ENCODE peak calls at places on chromosomes 12 and 14, in six cellular contexts. G is kidney glomerular epithelial cell; E is NCI-H82; N is effector memory CD4-positive, alpha-beta T cell; M is choroid plexus epithelial cell; J is natural killer cell. L is an unnamed sample.

GRCh38 chr12:108389544-108389943 is 50.4 kb upstream of the CMKLR1 start:
- DNase-seq in G (no peak), E (no peak), N (no peak), M (no peak), J (no peak), L (no peak)

GRCh38 chr14:72946491-72946890 is 20.2 kb downstream of the DCAF4 start:
- DNase-seq in G (no peak), E (no peak), N (no peak), M (peak), J (no peak), L (no peak)

GRCh38 chr12:92424338-92424737 is 278.5 kb upstream of the PLEKHG7 start:
- DNase-seq in G (no peak), E (no peak), N (no peak), M (peak), J (no peak), L (peak)

GRCh38 chr14:97544581-97544980 is 747.4 kb downstream of the VRK1 start:
- DNase-seq in G (no peak), E (no peak), N (no peak), M (no peak), J (no peak), L (no peak)

GRCh38 chr12:94898388-94898787 is 105.1 kb downstream of the NDUFA12 start:
- DNase-seq in G (no peak), E (peak), N (no peak), M (peak), J (no peak), L (no peak)

GRCh38 chr12:56389215-56389850 is 26.7 kb upstream of the APOF start:
- DNase-seq in G (no peak), E (no peak), N (no peak), M (peak), J (no peak), L (peak)

GRCh38 chr14:93892505-93892839 is 34.7 kb upstream of the FAM181A start:
- DNase-seq in G (no peak), E (no peak), N (no peak), M (no peak), J (no peak), L (no peak)

GRCh38 chr14:100691395-100692025 is 35.2 kb upstream of the DLK1 start:
- DNase-seq in G (peak), E (no peak), N (no peak), M (no peak), J (no peak), L (no peak)

GRCh38 chr12:88247241-88247643 is 105.1 kb downstream of the TMTC3 start:
- DNase-seq in G (peak), E (no peak), N (no peak), M (peak), J (no peak), L (peak)